ENCODE peak calls at places on chromosomes 7 and 10, in nine cellular contexts. One of them, this sample, is unnamed.

GRCh38 chr10:124338276-124338915 is 80.3 kb downstream of the OAT start:
- DNase-seq in ascending aorta: no peak
- DNase-seq in BJ: no peak
- DNase-seq in progenitor cell of endocrine pancreas: no peak
- DNase-seq in PC-9: no peak
- DNase-seq in IMR-90: no peak
- DNase-seq in neural progenitor cell: no peak
- DNase-seq in hepatocyte: no peak
- DNase-seq in kidney epithelial cell: no peak
- DNase-seq in this sample: no peak

GRCh38 chr10:131534836-131535235 is 223.3 kb upstream of the TCERG1L start:
- DNase-seq in ascending aorta: no peak
- DNase-seq in BJ: no peak
- DNase-seq in progenitor cell of endocrine pancreas: no peak
- DNase-seq in PC-9: no peak
- DNase-seq in IMR-90: no peak
- DNase-seq in neural progenitor cell: no peak
- DNase-seq in hepatocyte: no peak
- DNase-seq in kidney epithelial cell: no peak
- DNase-seq in this sample: no peak

GRCh38 chr7:24728503-24729364 is 28.5 kb downstream of the GSDME start:
- DNase-seq in ascending aorta: no peak
- DNase-seq in BJ: no peak
- DNase-seq in progenitor cell of endocrine pancreas: no peak
- DNase-seq in PC-9: no peak
- DNase-seq in IMR-90: peak; percentile 24
- DNase-seq in neural progenitor cell: no peak
- DNase-seq in hepatocyte: no peak
- DNase-seq in kidney epithelial cell: no peak
- DNase-seq in this sample: no peak

GRCh38 chr10:102408728-102409603 is 9.6 kb downstream of the PSD start:
- DNase-seq in ascending aorta: no peak
- DNase-seq in BJ: no peak
- DNase-seq in progenitor cell of endocrine pancreas: no peak
- DNase-seq in PC-9: no peak
- DNase-seq in IMR-90: peak; percentile 44
- DNase-seq in neural progenitor cell: peak; percentile 79
- DNase-seq in hepatocyte: peak; percentile 84
- DNase-seq in kidney epithelial cell: no peak
- DNase-seq in this sample: peak; percentile 74

GRCh38 chr7:96219382-96220130 is 102.3 kb downstream of the SLC25A13 start:
- DNase-seq in ascending aorta: no peak
- DNase-seq in BJ: peak; percentile 60
- DNase-seq in progenitor cell of endocrine pancreas: no peak
- DNase-seq in PC-9: peak; percentile 41
- DNase-seq in IMR-90: peak; percentile 60
- DNase-seq in neural progenitor cell: no peak
- DNase-seq in hepatocyte: no peak
- DNase-seq in kidney epithelial cell: peak; percentile 85
- DNase-seq in this sample: no peak

GRCh38 chr7:81267508-81267907 is 348.7 kb upstream of the SEMA3C start:
- DNase-seq in ascending aorta: no peak
- DNase-seq in BJ: no peak
- DNase-seq in progenitor cell of endocrine pancreas: no peak
- DNase-seq in PC-9: peak; percentile 14
- DNase-seq in IMR-90: peak; percentile 43
- DNase-seq in neural progenitor cell: no peak
- DNase-seq in hepatocyte: no peak
- DNase-seq in kidney epithelial cell: no peak
- DNase-seq in this sample: no peak

GRCh38 chr10:132626019-132626760 is 88.6 kb downstream of the INPP5A start:
- DNase-seq in ascending aorta: no peak
- DNase-seq in BJ: no peak
- DNase-seq in progenitor cell of endocrine pancreas: no peak
- DNase-seq in PC-9: no peak
- DNase-seq in IMR-90: no peak
- DNase-seq in neural progenitor cell: no peak
- DNase-seq in hepatocyte: no peak
- DNase-seq in kidney epithelial cell: no peak
- DNase-seq in this sample: no peak

GRCh38 chr10:47065903-47066302 is 154.7 kb downstream of the PTPN20 start:
- DNase-seq in ascending aorta: no peak
- DNase-seq in BJ: no peak
- DNase-seq in progenitor cell of endocrine pancreas: no peak
- DNase-seq in PC-9: no peak
- DNase-seq in IMR-90: no peak
- DNase-seq in neural progenitor cell: no peak
- DNase-seq in hepatocyte: no peak
- DNase-seq in kidney epithelial cell: no peak
- DNase-seq in this sample: no peak

GRCh38 chr10:44939691-44940401 is 19.8 kb upstream of the RASSF4 start:
- DNase-seq in ascending aorta: no peak
- DNase-seq in BJ: no peak
- DNase-seq in progenitor cell of endocrine pancreas: no peak
- DNase-seq in PC-9: no peak
- DNase-seq in IMR-90: peak; percentile 26
- DNase-seq in neural progenitor cell: no peak
- DNase-seq in hepatocyte: no peak
- DNase-seq in kidney epithelial cell: no peak
- DNase-seq in this sample: no peak

GRCh38 chr10:132483394-132483793 is 54.2 kb upstream of the INPP5A start:
- DNase-seq in ascending aorta: no peak
- DNase-seq in BJ: no peak
- DNase-seq in progenitor cell of endocrine pancreas: no peak
- DNase-seq in PC-9: no peak
- DNase-seq in IMR-90: no peak
- DNase-seq in neural progenitor cell: no peak
- DNase-seq in hepatocyte: no peak
- DNase-seq in kidney epithelial cell: no peak
- DNase-seq in this sample: no peak

GRCh38 chr7:42493436-42494198 is 256.6 kb upstream of the GLI3 start:
- DNase-seq in ascending aorta: no peak
- DNase-seq in BJ: peak; percentile 49
- DNase-seq in progenitor cell of endocrine pancreas: peak; percentile 27
- DNase-seq in PC-9: no peak
- DNase-seq in IMR-90: peak; percentile 76
- DNase-seq in neural progenitor cell: peak; percentile 79
- DNase-seq in hepatocyte: peak; percentile 86
- DNase-seq in kidney epithelial cell: peak; percentile 70
- DNase-seq in this sample: peak; percentile 78

GRCh38 chr7:67825356-67825755 is 828.7 kb downstream of the TYW1 start:
- DNase-seq in ascending aorta: no peak
- DNase-seq in BJ: no peak
- DNase-seq in progenitor cell of endocrine pancreas: no peak
- DNase-seq in PC-9: no peak
- DNase-seq in IMR-90: no peak
- DNase-seq in neural progenitor cell: no peak
- DNase-seq in hepatocyte: no peak
- DNase-seq in kidney epithelial cell: no peak
- DNase-seq in this sample: no peak

GRCh38 chr7:103074519-103075336 is at the start of the genes ARMC10 and FBXL13:
- DNase-seq in ascending aorta: peak; percentile 55
- DNase-seq in BJ: peak; percentile 67
- DNase-seq in progenitor cell of endocrine pancreas: peak; percentile 82
- DNase-seq in PC-9: peak; percentile 95
- DNase-seq in IMR-90: peak; percentile 87
- DNase-seq in neural progenitor cell: peak; percentile 95
- DNase-seq in hepatocyte: peak; percentile 95
- DNase-seq in kidney epithelial cell: peak; percentile 67
- DNase-seq in this sample: peak; percentile 96

DNA sequence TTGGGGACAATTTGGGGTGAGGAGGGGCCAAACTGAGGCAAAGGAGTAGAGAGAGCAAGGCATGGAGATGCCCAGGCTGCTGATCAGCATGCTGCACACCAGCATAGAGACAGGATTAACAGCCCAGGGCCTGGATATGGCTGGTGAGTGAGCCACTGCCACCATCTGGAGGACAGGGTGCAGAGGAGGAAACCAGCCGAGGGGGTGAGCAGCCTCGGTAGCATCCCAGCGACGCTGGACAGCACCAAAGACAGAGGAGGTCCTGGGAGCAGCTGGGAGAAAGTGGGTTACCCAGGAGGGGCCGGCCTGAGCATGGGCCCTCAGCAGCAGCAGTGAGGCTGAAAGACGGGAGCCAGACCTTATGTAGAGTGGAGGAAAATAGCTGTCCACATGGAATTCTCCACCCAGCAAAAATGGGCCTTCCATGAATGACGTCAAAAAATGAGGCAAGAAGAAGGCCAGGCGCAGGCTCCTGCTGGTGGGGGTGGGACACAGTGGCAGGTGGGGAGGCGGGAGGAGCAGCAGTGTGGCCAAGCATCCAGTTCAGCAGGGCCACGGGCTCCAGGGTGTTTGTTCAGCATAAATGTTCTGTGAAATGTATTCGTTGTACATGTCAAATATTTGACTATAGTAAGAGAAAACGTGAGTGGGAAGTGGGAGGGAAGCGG is 16.7 kb downstream of the RET start:
- DNase-seq in ascending aorta: no peak
- DNase-seq in BJ: no peak
- DNase-seq in progenitor cell of endocrine pancreas: no peak
- DNase-seq in PC-9: no peak
- DNase-seq in IMR-90: peak; percentile 6
- DNase-seq in neural progenitor cell: peak; percentile 69
- DNase-seq in hepatocyte: peak; percentile 39
- DNase-seq in kidney epithelial cell: no peak
- DNase-seq in this sample: no peak
- TF ChIP-seq CTCF in ascending aorta: no peak
- TF ChIP-seq CTCF in BJ: no peak
- TF ChIP-seq CTCF in progenitor cell of endocrine pancreas: peak; percentile 25
- TF ChIP-seq CTCF in PC-9: no peak
- TF ChIP-seq CTCF in IMR-90: peak; percentile 18
- TF ChIP-seq CTCF in neural progenitor cell: peak; percentile 45
- TF ChIP-seq CTCF in hepatocyte: peak; percentile 33
- TF ChIP-seq CTCF in kidney epithelial cell: no peak
- TF ChIP-seq CTCF in this sample: no peak

DNA sequence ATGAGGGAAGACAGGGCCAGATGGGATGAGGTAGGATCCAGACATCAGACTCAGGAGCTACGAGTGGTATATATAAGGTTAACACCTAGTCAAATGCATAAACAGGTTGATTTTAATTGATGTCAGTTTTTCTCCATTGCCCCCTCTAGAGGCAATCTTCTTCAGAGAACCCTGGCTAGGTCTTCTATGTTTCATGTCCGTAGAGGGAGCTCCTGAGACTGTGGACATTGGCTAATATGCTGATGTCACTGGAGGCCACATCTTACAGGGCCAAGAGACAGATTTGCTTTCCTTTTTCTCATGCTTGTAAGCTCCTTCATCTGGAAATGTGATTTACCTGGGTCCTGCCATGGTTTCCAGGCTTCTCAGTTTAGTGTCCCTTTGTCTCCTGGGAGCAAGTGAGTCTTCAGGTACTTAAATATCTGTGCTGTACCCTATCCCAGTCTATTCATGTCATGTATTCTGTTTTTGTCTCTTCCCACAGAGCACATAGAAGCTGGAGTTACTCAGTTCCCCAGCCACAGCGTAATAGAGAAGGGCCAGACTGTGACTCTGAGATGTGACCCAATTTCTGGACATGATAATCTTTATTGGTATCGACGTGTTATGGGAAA is 161.6 kb upstream of the PRSS1 start:
- DNase-seq in ascending aorta: no peak
- DNase-seq in BJ: no peak
- DNase-seq in progenitor cell of endocrine pancreas: no peak
- DNase-seq in PC-9: peak; percentile 30
- DNase-seq in IMR-90: peak; percentile 81
- DNase-seq in neural progenitor cell: peak; percentile 63
- DNase-seq in hepatocyte: peak; percentile 66
- DNase-seq in kidney epithelial cell: no peak
- DNase-seq in this sample: no peak
- TF ChIP-seq CTCF in ascending aorta: no peak
- TF ChIP-seq CTCF in BJ: peak; percentile 84
- TF ChIP-seq CTCF in progenitor cell of endocrine pancreas: peak; percentile 60
- TF ChIP-seq CTCF in PC-9: peak; percentile 78
- TF ChIP-seq CTCF in IMR-90: peak; percentile 99
- TF ChIP-seq CTCF in neural progenitor cell: peak; percentile 70
- TF ChIP-seq CTCF in hepatocyte: peak; percentile 49
- TF ChIP-seq CTCF in kidney epithelial cell: peak; percentile 88
- TF ChIP-seq CTCF in this sample: no peak

DNA sequence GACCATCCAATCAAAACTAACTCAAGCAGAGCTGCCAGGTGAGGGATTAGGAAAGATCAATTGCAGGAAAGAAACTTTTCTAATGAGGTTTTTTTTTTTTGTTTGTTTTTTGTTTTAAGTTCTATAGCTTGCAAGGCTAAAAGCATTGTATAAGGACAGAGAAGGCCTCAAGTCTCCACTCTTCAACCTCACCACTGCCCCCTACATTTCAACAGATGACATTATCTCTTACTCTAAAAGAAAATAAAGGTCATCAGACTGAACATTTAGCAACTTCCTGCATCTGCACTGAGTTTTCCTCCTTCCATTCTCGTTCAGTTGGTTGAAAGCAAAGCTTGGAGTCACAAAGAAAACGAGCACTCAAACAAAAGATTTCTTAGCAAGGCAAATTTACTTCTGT is 45.2 kb upstream of the EXOC4 start:
- DNase-seq in ascending aorta: no peak
- DNase-seq in BJ: no peak
- DNase-seq in progenitor cell of endocrine pancreas: no peak
- DNase-seq in PC-9: no peak
- DNase-seq in IMR-90: no peak
- DNase-seq in neural progenitor cell: peak; percentile 69
- DNase-seq in hepatocyte: peak; percentile 29
- DNase-seq in kidney epithelial cell: no peak
- DNase-seq in this sample: no peak
- TF ChIP-seq CTCF in ascending aorta: no peak
- TF ChIP-seq CTCF in BJ: peak; percentile 21
- TF ChIP-seq CTCF in progenitor cell of endocrine pancreas: peak; percentile 13
- TF ChIP-seq CTCF in PC-9: peak; percentile 28
- TF ChIP-seq CTCF in IMR-90: peak; percentile 14
- TF ChIP-seq CTCF in neural progenitor cell: peak; percentile 65
- TF ChIP-seq CTCF in hepatocyte: peak; percentile 41
- TF ChIP-seq CTCF in kidney epithelial cell: no peak
- TF ChIP-seq CTCF in this sample: no peak

GRCh38 chr7:20539201-20539600 is 76.3 kb upstream of the ABCB5 start:
- DNase-seq in ascending aorta: no peak
- DNase-seq in BJ: no peak
- DNase-seq in progenitor cell of endocrine pancreas: no peak
- DNase-seq in PC-9: no peak
- DNase-seq in IMR-90: no peak
- DNase-seq in neural progenitor cell: peak; percentile 20
- DNase-seq in hepatocyte: no peak
- DNase-seq in kidney epithelial cell: no peak
- DNase-seq in this sample: no peak
- TF ChIP-seq CTCF in ascending aorta: no peak
- TF ChIP-seq CTCF in BJ: no peak
- TF ChIP-seq CTCF in progenitor cell of endocrine pancreas: no peak
- TF ChIP-seq CTCF in PC-9: peak; percentile 46
- TF ChIP-seq CTCF in IMR-90: no peak
- TF ChIP-seq CTCF in neural progenitor cell: peak; percentile 40
- TF ChIP-seq CTCF in hepatocyte: no peak
- TF ChIP-seq CTCF in kidney epithelial cell: peak; percentile 9
- TF ChIP-seq CTCF in this sample: no peak

This sample was measured in mesothelial cell of epicardium.